ENCODE peak calls at places on chromosomes 12 and 14, in four cellular contexts. P, S, C and E are unnamed samples.

GRCh38 chr12:55934773-55935172 is 3.8 kb downstream of the DGKA start:
- DNase-seq in P (no peak), S (no peak), C (no peak), E (no peak)

GRCh38 chr14:20606190-20606901 is 15.2 kb upstream of the RNASE12 start:
- DNase-seq in P (peak), S (no peak), C (peak), E (no peak)

GRCh38 chr12:25051171-25051570 is 102.3 kb upstream of the BCAT1 start:
- DNase-seq in C (no peak), P (no peak), S (no peak), E (no peak)

GRCh38 chr12:25387136-25388050 is 136.7 kb upstream of the KRAS start:
- DNase-seq in C (peak), S (peak), P (peak), E (no peak)

GRCh38 chr12:96876966-96877365 is 30.1 kb upstream of the NEDD1 start:
- DNase-seq in C (no peak), S (no peak), P (no peak), E (no peak)

GRCh38 chr14:24887623-24888304 is 162.2 kb downstream of the STXBP6 start:
- DNase-seq in P (no peak), S (no peak), C (no peak), E (no peak)

GRCh38 chr14:68824517-68825347 is 31.9 kb upstream of the ZFP36L1 start:
- DNase-seq in C (peak), S (peak), P (peak), E (no peak)

GRCh38 chr14:68756071-68756481 is 36.8 kb downstream of the ZFP36L1 start:
- DNase-seq in C (no peak), P (peak), S (no peak), E (no peak)

GRCh38 chr12:128652136-128652751 is 171.5 kb downstream of the SLC15A4 start:
- DNase-seq in S (no peak), P (no peak), C (no peak), E (no peak)

DNA sequence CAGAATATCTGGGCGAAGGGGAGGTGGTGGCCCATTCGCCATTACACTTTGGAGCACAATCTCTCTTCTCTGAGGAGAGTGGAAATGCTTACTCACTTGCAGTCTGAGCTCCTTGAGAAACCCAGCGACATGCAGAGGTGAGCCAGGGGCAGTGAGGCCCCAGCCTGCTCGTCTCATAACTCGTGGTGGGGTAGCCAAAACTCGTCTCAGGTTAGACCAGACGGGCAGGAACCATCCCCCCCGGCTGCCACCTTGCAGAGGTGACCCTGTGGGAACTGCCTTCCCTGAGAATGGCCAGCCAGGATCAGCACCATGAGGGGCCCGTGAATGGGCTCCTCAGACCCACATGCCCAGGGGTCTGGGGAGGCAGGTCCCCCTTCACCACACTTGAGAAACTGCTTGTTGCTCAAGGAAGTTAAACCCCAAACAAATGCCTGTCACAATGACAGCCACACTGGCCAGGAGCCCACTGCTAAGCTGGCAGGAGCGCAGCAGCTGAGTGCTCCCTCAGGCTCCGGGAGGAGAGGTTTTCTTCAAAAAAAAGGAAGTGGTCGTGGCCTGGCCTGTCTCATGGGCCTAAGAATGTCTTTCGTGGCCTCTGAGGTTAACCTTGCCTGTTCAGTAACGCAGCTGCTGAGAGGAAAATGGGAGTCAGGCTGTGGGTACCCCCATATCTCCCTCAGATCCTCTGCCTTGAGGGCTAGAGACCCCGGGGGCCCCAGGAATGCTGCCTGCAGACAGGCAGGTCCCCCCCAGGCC is 9.2 kb upstream of the ALDH2 start:
- DNase-seq in S (no peak), C (no peak), P (no peak), E (no peak)
- TF ChIP-seq NFIC in S (no peak), C (no peak), P (no peak), E (no peak)

GRCh38 chr12:1803736-1804135 is 16.6 kb upstream of the LRTM2 start:
- DNase-seq in S (no peak), C (no peak), P (peak), E (no peak)

GRCh38 chr12:1800646-1801284 is 19.6 kb upstream of the LRTM2 start:
- DNase-seq in S (no peak), P (peak), C (peak), E (no peak)

GRCh38 chr12:1799068-1799881 is 21.1 kb upstream of the LRTM2 start:
- DNase-seq in C (no peak), P (peak), S (no peak), E (no peak)

GRCh38 chr12:1799882-1800645 is 20.3 kb upstream of the LRTM2 start:
- DNase-seq in C (no peak), P (peak), S (no peak), E (no peak)

DNA sequence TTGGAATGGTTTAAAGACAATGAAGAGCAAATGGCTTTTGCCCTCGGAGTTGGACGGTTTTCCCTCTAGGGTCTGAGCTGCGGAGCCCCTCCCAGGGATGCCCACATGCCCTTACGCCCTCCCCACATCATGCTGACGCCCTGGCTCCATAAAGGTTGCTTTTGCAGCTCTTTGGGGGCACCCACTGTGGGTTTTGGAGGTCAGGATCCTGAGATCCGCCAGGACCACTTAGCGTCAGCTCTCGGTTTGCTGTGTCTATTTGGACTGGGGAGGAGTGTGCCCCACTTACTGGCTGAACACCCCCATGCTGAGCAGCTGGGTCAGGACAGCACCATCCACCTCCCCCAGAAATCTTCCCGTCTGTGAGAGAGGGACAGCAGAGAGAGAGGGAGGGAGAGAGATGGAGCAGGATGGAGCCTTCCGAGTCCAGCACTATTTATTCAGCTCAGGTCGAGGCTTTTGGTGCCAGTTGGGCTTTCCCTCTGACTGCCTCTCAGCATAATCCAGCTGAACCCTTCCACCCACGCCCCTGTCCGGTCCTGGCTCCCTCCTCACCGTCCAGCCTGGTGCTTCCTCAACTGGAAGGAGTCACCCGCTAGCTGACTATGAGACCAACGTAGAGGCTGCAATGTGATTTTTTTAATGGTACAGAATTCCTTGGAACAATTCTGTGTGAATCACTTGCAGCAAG is 18.9 kb upstream of the LRTM2 start:
- DNase-seq in C (no peak), P (peak), S (no peak), E (no peak)
- TF ChIP-seq NFIC in C (no peak), P (no peak), S (no peak), E (no peak)

GRCh38 chr14:79432640-79433039 is 778.7 kb downstream of the DIO2 start:
- DNase-seq in C (no peak), P (no peak), S (no peak), E (no peak)
- TF ChIP-seq NFIC in C (no peak), P (no peak), S (no peak), E (no peak)

DNA sequence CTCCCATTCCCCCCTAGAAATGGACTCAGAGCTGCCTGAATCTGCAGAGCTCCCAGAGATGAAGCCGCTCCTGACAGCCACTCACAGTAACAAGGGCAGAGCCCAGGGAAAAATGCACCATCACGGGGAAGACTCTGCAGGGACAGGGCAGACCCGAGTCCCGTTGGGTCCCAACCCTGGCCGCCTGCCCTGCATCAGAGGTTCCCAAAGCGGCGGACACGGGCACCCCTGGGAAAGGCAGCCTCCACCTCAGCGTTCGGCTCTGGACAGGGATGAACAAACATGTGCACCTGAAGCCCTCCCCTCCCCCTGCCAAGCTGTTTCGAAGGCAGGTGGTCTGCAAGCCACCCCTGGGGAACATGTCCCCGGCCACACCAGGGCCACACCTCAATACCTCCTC is 320.4 kb downstream of the ADGRD1 start:
- DNase-seq in P (no peak), C (no peak), S (no peak), E (no peak)
- TF ChIP-seq NFIC in P (no peak), C (no peak), S (no peak), E (no peak)

GRCh38 chr14:32230695-32231280 is 27.7 kb upstream of the RNU6-8 start:
- DNase-seq in S (no peak), C (no peak), P (no peak), E (no peak)
- TF ChIP-seq NFIC in S (no peak), C (no peak), P (peak), E (no peak)

GRCh38 chr12:84585996-84586395 is 326.6 kb downstream of the SLC6A15 start:
- DNase-seq in C (no peak), S (no peak), P (no peak), E (no peak)
- TF ChIP-seq NFIC in C (no peak), S (no peak), P (no peak), E (no peak)

DNA sequence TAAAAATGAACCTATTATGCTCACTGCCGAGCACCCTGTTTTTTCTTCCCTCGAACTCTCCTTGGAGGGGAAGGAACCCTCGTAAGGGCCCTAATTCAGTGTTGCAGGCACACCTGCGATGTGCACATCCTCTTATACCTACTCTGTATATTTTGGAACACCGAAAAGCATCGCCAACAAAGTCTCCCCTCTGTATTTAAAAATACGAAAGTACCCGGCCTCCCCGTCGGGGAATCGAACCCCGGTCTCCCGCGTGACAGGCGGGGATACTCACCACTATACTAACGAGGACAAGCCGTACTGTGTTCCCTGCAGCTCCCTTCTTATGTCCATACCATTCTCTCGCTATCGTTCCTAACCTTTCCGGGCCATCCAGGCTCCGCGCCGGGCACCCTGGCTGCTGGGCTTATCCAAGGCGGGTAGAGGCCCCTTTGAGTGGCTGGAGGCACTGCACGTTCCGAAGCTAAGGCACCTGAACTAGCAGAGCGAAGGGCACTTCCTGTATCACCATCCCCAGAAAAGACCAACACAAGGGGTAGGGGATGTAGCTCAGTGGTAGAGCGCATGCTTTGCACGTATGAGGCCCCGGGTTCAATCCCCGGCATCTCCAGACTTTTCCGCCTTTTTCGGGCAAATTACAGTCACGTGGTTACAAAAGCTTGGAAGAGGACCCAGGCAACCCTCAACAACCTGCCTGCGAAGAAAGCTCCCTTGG is 25.1 kb upstream of the UBC start:
- DNase-seq in C (peak), S (peak), P (peak), E (peak)
- TF ChIP-seq NFIC in C (peak), S (peak), P (peak), E (peak)

GRCh38 chr14:52013984-52014600 is 24.7 kb downstream of the RTRAF start:
- DNase-seq in S (peak), C (no peak), P (peak), E (no peak)
- TF ChIP-seq NFIC in S (no peak), C (no peak), P (no peak), E (no peak)

GRCh38 chr14:100594625-100594951 is 7.4 kb upstream of the BEGAIN start:
- DNase-seq in C (no peak), P (no peak), S (no peak), E (no peak)
- TF ChIP-seq NFIC in C (no peak), P (no peak), S (no peak), E (no peak)

DNA sequence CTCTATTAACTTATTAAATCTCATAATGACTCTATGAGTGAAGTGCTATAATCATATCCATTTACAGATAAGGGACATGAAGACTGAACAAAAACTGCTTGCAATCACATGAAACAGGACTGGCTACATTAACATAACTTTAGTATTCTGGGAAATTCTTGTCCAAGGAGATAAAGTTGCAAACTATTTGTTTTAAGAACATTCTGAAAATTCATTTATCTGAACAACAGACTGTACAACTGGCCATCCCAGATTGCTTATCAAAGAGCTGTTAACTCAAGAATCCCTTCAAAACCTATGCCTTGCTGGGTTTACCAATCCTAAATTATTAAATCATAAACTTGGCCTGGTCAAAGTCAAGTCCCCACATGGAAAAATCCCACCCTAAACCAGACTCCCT is 39.2 kb upstream of the POC1B start:
- DNase-seq in S (no peak), P (no peak), C (no peak), E (no peak)
- TF ChIP-seq NFIC in S (no peak), P (no peak), C (no peak), E (no peak)